ENCODE peak calls at places on chromosomes 4 and X, in six cellular contexts. E is astrocyte, Z is fibroblast of mammary gland, F is osteocyte, G is PC-9, A is lung. W is an unnamed sample.

GRCh38 chr4:118338981-118339765 is 13.6 kb downstream of the PRSS12 start:
- DNase-seq in E (peak), Z (peak), F (no peak), G (no peak), A (no peak), W (no peak)

GRCh38 chrX:134246282-134246681 is 9.3 kb downstream of the CCDC160 start:
- DNase-seq in E (no peak), Z (peak), F (no peak), G (no peak), A (no peak), W (no peak)

GRCh38 chrX:139691493-139691842 is 16.5 kb downstream of the MCF2 start:
- DNase-seq in E (no peak), Z (peak), F (no peak), G (no peak), A (no peak), W (peak)

GRCh38 chrX:11664211-11664888 is 1.4 kb downstream of the ARHGAP6 start:
- DNase-seq in E (peak), Z (no peak), F (no peak), G (no peak), A (no peak), W (no peak)

GRCh38 chr4:77043507-77044131 is 32.2 kb downstream of the CCNI start:
- DNase-seq in E (no peak), Z (peak), F (no peak), G (no peak), A (no peak), W (no peak)

GRCh38 chr4:148874331-148874730 is 432.1 kb upstream of the NR3C2 start:
- DNase-seq in E (no peak), Z (no peak), F (no peak), G (no peak), A (no peak), W (no peak)

GRCh38 chrX:40406330-40406859 is 174.4 kb upstream of the ATP6AP2 start:
- DNase-seq in E (no peak), Z (no peak), F (no peak), G (no peak), A (no peak), W (no peak)

GRCh38 chr4:131091896-131092295 is 1995.9 kb downstream of the C4orf33 start:
- DNase-seq in E (peak), Z (peak), F (no peak), G (peak), A (no peak), W (no peak)

GRCh38 chr4:124212835-124213640 is 499.5 kb downstream of the ANKRD50 start:
- DNase-seq in E (no peak), Z (peak), F (no peak), G (no peak), A (no peak), W (peak)

GRCh38 chrX:153800177-153800722 is 5.8 kb downstream of the SSR4 start:
- DNase-seq in E (no peak), Z (no peak), F (no peak), G (no peak), A (no peak), W (no peak)

GRCh38 chrX:135463937-135464336 is 42.2 kb downstream of the SMIM10L2A start:
- DNase-seq in E (no peak), Z (peak), F (no peak), G (no peak), A (no peak), W (no peak)

GRCh38 chrX:46354481-46354880 is 190.7 kb downstream of the ZNF674 start:
- DNase-seq in E (no peak), Z (peak), F (no peak), G (no peak), A (no peak), W (no peak)

GRCh38 chrX:155086202-155086840 is 15.0 kb downstream of the BRCC3 start:
- DNase-seq in E (no peak), Z (peak), F (no peak), G (no peak), A (no peak), W (peak)

GRCh38 chrX:56783450-56783831 is 54.4 kb downstream of the NBDY start:
- DNase-seq in E (no peak), Z (peak), F (no peak), G (no peak), A (peak), W (no peak)

GRCh38 chrX:30627818-30628652 is 25.2 kb upstream of the GK start:
- DNase-seq in E (no peak), Z (peak), F (no peak), G (no peak), A (no peak), W (no peak)

GRCh38 chrX:18425199-18426003 is at the start of gene CDKL5:
- DNase-seq in E (peak), Z (peak), F (peak), G (peak), A (peak), W (peak)

GRCh38 chr4:129261584-129261983 is 165.6 kb downstream of the C4orf33 start:
- DNase-seq in E (no peak), Z (no peak), F (no peak), G (no peak), A (no peak), W (no peak)

GRCh38 chr4:60134106-60134505 is 1066.0 kb upstream of the ADGRL3 start:
- DNase-seq in E (peak), Z (no peak), F (no peak), G (no peak), A (no peak), W (no peak)

GRCh38 chr4:25441519-25442117 is 64.6 kb downstream of the ANAPC4 start:
- DNase-seq in E (peak), Z (peak), F (no peak), G (no peak), A (peak), W (peak)

GRCh38 chr4:155433636-155434360 is 57.0 kb upstream of the MAP9 start:
- DNase-seq in E (peak), Z (peak), F (no peak), G (peak), A (no peak), W (no peak)

GRCh38 chr4:159042097-159042605 is 60.7 kb upstream of the RAPGEF2 start:
- DNase-seq in E (no peak), Z (no peak), F (no peak), G (no peak), A (peak), W (peak)

GRCh38 chr4:10082047-10082446 is 34.6 kb downstream of the WDR1 start:
- DNase-seq in E (no peak), Z (no peak), F (no peak), G (no peak), A (no peak), W (no peak)

GRCh38 chrX:107691024-107691448 is 62.7 kb downstream of the PRPS1 start:
- DNase-seq in E (no peak), Z (peak), F (no peak), G (no peak), A (no peak), W (no peak)

GRCh38 chr4:1354983-1355275 is 7.9 kb downstream of the UVSSA start:
- DNase-seq in E (no peak), Z (no peak), F (no peak), G (no peak), A (no peak), W (no peak)

GRCh38 chrX:4935846-4936245 is 1222.4 kb upstream of the PRKX start:
- DNase-seq in E (no peak), Z (no peak), F (no peak), G (no peak), A (no peak), W (no peak)

GRCh38 chr4:88457307-88458090 is 580 bp downstream of the HERC5 start:
- DNase-seq in E (peak), Z (no peak), F (no peak), G (no peak), A (peak), W (peak)

GRCh38 chr4:168609369-168609768 is 112.5 kb downstream of the PALLD start:
- DNase-seq in E (no peak), Z (no peak), F (no peak), G (no peak), A (no peak), W (no peak)

GRCh38 chr4:2934077-2934812 is 29.0 kb downstream of the NOP14 start:
- DNase-seq in E (peak), Z (peak), F (no peak), G (no peak), A (peak), W (peak)

GRCh38 chr4:26719954-26720552 is 136.2 kb downstream of the TBC1D19 start:
- DNase-seq in E (no peak), Z (peak), F (no peak), G (no peak), A (no peak), W (no peak)

GRCh38 chrX:136214551-136214950 is 36.6 kb downstream of the MAP7D3 start:
- DNase-seq in E (peak), Z (peak), F (peak), G (peak), A (no peak), W (no peak)

GRCh38 chrX:12370444-12371089 is 232.3 kb downstream of the FRMPD4 start:
- DNase-seq in E (peak), Z (peak), F (no peak), G (no peak), A (no peak), W (no peak)

GRCh38 chr4:2811830-2812599 is 19.1 kb downstream of the SH3BP2 start:
- DNase-seq in E (peak), Z (peak), F (no peak), G (no peak), A (peak), W (peak)

GRCh38 chr4:98746936-98747658 is 88.7 kb upstream of the TSPAN5 start:
- DNase-seq in E (peak), Z (no peak), F (no peak), G (no peak), A (no peak), W (no peak)

GRCh38 chr4:89528525-89529133 is 221.0 kb upstream of the GPRIN3 start:
- DNase-seq in E (no peak), Z (no peak), F (no peak), G (no peak), A (no peak), W (no peak)

GRCh38 chr4:140266958-140267568 is 106.4 kb upstream of the SCOC start:
- DNase-seq in E (peak), Z (peak), F (no peak), G (peak), A (no peak), W (no peak)

GRCh38 chr4:150569384-150569987 is 12.5 kb upstream of the MAB21L2 start:
- DNase-seq in E (peak), Z (peak), F (no peak), G (no peak), A (no peak), W (no peak)

GRCh38 chr4:89894654-89895652 is at the start of gene MMRN1:
- DNase-seq in E (no peak), Z (no peak), F (no peak), G (no peak), A (no peak), W (no peak)

GRCh38 chrX:33434256-33435092 is 223.1 kb upstream of the DMD start:
- DNase-seq in E (peak), Z (peak), F (peak), G (no peak), A (peak), W (peak)
- TF ChIP-seq CTCF in E (peak), Z (peak), F (peak), G (peak), A (peak), W (peak)

GRCh38 chr4:181946902-181947301 is 296.3 kb upstream of the TENM3 start:
- DNase-seq in E (no peak), Z (no peak), F (no peak), G (no peak), A (no peak), W (no peak)
- TF ChIP-seq CTCF in E (no peak), Z (no peak), F (no peak), G (no peak), A (no peak), W (no peak)

GRCh38 chr4:109827672-109828071 is at the start of gene RRH:
- DNase-seq in E (no peak), Z (no peak), F (no peak), G (no peak), A (no peak), W (no peak)

GRCh38 chr4:109821186-109821585 is 5.6 kb downstream of the GAR1 start:
- DNase-seq in E (no peak), Z (no peak), F (no peak), G (no peak), A (no peak), W (no peak)

GRCh38 chr4:109826719-109827118 is 1.1 kb upstream of the RRH start:
- DNase-seq in E (no peak), Z (peak), F (no peak), G (no peak), A (no peak), W (no peak)
- TF ChIP-seq CTCF in E (peak), Z (peak), F (peak), G (peak), A (peak), W (peak)

GRCh38 chr4:8128096-8128856 is 30.3 kb downstream of the ABLIM2 start:
- DNase-seq in E (no peak), Z (no peak), F (no peak), G (no peak), A (no peak), W (no peak)
- TF ChIP-seq CTCF in E (no peak), Z (no peak), F (no peak), G (no peak), A (no peak), W (no peak)

DNA sequence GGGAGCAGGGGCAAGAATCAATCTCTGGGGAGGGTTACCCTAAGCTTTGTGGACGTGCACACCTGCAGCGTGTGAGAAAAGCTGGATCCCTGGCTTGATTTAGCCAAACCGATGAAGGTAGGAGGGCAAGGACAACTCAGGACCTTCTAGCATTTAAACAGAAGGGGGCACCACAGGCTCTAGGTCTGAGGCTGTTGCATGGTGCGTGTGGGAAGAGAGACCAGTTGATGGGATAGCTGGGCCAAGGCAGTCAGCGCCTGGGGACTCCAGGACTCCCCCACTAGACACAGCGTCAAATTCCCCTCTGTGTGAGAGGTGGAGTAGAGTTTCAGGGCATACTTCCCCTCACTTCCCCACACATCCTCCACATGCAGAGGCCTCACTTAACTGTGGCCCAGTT is 4.3 kb downstream of the GABRQ start:
- DNase-seq in E (no peak), Z (peak), F (no peak), G (peak), A (peak), W (no peak)
- TF ChIP-seq CTCF in E (no peak), Z (peak), F (no peak), G (peak), A (no peak), W (no peak)

GRCh38 chrX:112368371-112368770 is 285.8 kb upstream of the TRPC5 start:
- DNase-seq in E (no peak), Z (no peak), F (no peak), G (no peak), A (no peak), W (no peak)
- TF ChIP-seq CTCF in E (peak), Z (peak), F (no peak), G (no peak), A (no peak), W (no peak)